ENCODE peak calls at places on chromosomes 16 and 17, in five cellular contexts. One of them, this sample, is unnamed.
A peak's percentile ranks its signal among the peaks of the same experiment; 100 is the strongest.

GRCh38 chr17:21161498-21162393 is 35.0 kb downstream of the DHRS7B start:
- DNase-seq in hepatic stellate cell: peak; percentile 50
- DNase-seq in HL-60: no peak
- DNase-seq in GM04504: peak; percentile 89
- DNase-seq in T follicular helper cell: no peak
- DNase-seq in this sample: no peak

GRCh38 chr17:78888911-78889496 is 14.0 kb downstream of the CEP295NL start:
- DNase-seq in hepatic stellate cell: no peak
- DNase-seq in HL-60: no peak
- DNase-seq in GM04504: no peak
- DNase-seq in T follicular helper cell: no peak
- DNase-seq in this sample: no peak

GRCh38 chr17:83199500-83200201 is 120.2 kb downstream of the METRNL start:
- DNase-seq in hepatic stellate cell: no peak
- DNase-seq in HL-60: peak; percentile 76
- DNase-seq in GM04504: no peak
- DNase-seq in T follicular helper cell: no peak
- DNase-seq in this sample: no peak

GRCh38 chr16:86975445-86975844 is 341.7 kb downstream of the C16orf95 start:
- DNase-seq in hepatic stellate cell: peak; percentile 85
- DNase-seq in HL-60: no peak
- DNase-seq in GM04504: no peak
- DNase-seq in T follicular helper cell: no peak
- DNase-seq in this sample: no peak

GRCh38 chr16:3966681-3967080 is 86.2 kb upstream of the CREBBP start:
- DNase-seq in hepatic stellate cell: no peak
- DNase-seq in HL-60: no peak
- DNase-seq in GM04504: no peak
- DNase-seq in T follicular helper cell: no peak
- DNase-seq in this sample: no peak

GRCh38 chr17:81518785-81519283 is 6.2 kb upstream of the ACTG1 start:
- DNase-seq in hepatic stellate cell: no peak
- DNase-seq in HL-60: no peak
- DNase-seq in GM04504: no peak
- DNase-seq in T follicular helper cell: no peak
- DNase-seq in this sample: no peak

GRCh38 chr17:69654981-69655581 is 240.6 kb downstream of the MAP2K6 start:
- DNase-seq in hepatic stellate cell: peak; percentile 63
- DNase-seq in HL-60: no peak
- DNase-seq in GM04504: peak; percentile 55
- DNase-seq in T follicular helper cell: no peak
- DNase-seq in this sample: no peak

GRCh38 chr17:1170739-1171138 is 9.0 kb downstream of the ABR start:
- DNase-seq in hepatic stellate cell: no peak
- DNase-seq in HL-60: no peak
- DNase-seq in GM04504: no peak
- DNase-seq in T follicular helper cell: no peak
- DNase-seq in this sample: no peak

GRCh38 chr16:23288726-23289512 is 13.2 kb upstream of the SCNN1B start:
- DNase-seq in hepatic stellate cell: no peak
- DNase-seq in HL-60: no peak
- DNase-seq in GM04504: no peak
- DNase-seq in T follicular helper cell: no peak
- DNase-seq in this sample: no peak

GRCh38 chr17:45301674-45302073 is 15.1 kb downstream of the MAP3K14 start:
- DNase-seq in hepatic stellate cell: no peak
- DNase-seq in HL-60: no peak
- DNase-seq in GM04504: no peak
- DNase-seq in T follicular helper cell: no peak
- DNase-seq in this sample: no peak

GRCh38 chr17:80432350-80432955 is 17.5 kb downstream of the ENDOV start:
- DNase-seq in hepatic stellate cell: no peak
- DNase-seq in HL-60: no peak
- DNase-seq in GM04504: no peak
- DNase-seq in T follicular helper cell: no peak
- DNase-seq in this sample: no peak

GRCh38 chr17:36999475-36999874 is 50.7 kb downstream of the AATF start:
- DNase-seq in hepatic stellate cell: no peak
- DNase-seq in HL-60: peak; percentile 57
- DNase-seq in GM04504: no peak
- DNase-seq in T follicular helper cell: no peak
- DNase-seq in this sample: no peak

GRCh38 chr17:59004338-59005111 is 102.2 kb downstream of the TRIM37 start:
- DNase-seq in hepatic stellate cell: peak; percentile 28
- DNase-seq in HL-60: peak; percentile 27
- DNase-seq in GM04504: peak; percentile 25
- DNase-seq in T follicular helper cell: peak; percentile 52
- DNase-seq in this sample: peak; percentile 60

GRCh38 chr17:75124041-75124818 is 7.3 kb downstream of the NT5C start:
- DNase-seq in hepatic stellate cell: peak; percentile 9
- DNase-seq in HL-60: no peak
- DNase-seq in GM04504: no peak
- DNase-seq in T follicular helper cell: no peak
- DNase-seq in this sample: no peak

GRCh38 chr16:21626659-21627277 is 25.6 kb downstream of the IGSF6 start:
- DNase-seq in hepatic stellate cell: peak; percentile 79
- DNase-seq in HL-60: peak; percentile 98
- DNase-seq in GM04504: peak; percentile 94
- DNase-seq in T follicular helper cell: no peak
- DNase-seq in this sample: no peak

GRCh38 chr17:34610038-34610437 is 30.7 kb downstream of the TMEM132E start:
- DNase-seq in hepatic stellate cell: no peak
- DNase-seq in HL-60: no peak
- DNase-seq in GM04504: no peak
- DNase-seq in T follicular helper cell: no peak
- DNase-seq in this sample: no peak

GRCh38 chr16:55678061-55678935 is 22.5 kb downstream of the SLC6A2 start:
- DNase-seq in hepatic stellate cell: no peak
- DNase-seq in HL-60: no peak
- DNase-seq in GM04504: no peak
- DNase-seq in T follicular helper cell: no peak
- DNase-seq in this sample: no peak

GRCh38 chr17:54950116-54950515 is 18.3 kb downstream of the COX11 start:
- DNase-seq in hepatic stellate cell: no peak
- DNase-seq in HL-60: no peak
- DNase-seq in GM04504: no peak
- DNase-seq in T follicular helper cell: no peak
- DNase-seq in this sample: no peak

GRCh38 chr17:46832945-46833839 is 14.7 kb upstream of the WNT3 start:
- DNase-seq in hepatic stellate cell: peak; percentile 61
- DNase-seq in HL-60: no peak
- DNase-seq in GM04504: peak; percentile 45
- DNase-seq in T follicular helper cell: no peak
- DNase-seq in this sample: no peak

GRCh38 chr16:47644166-47644565 is 183.0 kb downstream of the PHKB start:
- DNase-seq in hepatic stellate cell: peak; percentile 35
- DNase-seq in HL-60: no peak
- DNase-seq in GM04504: peak; percentile 32
- DNase-seq in T follicular helper cell: no peak
- DNase-seq in this sample: no peak

GRCh38 chr17:32445075-32445427 is 741 bp downstream of the PSMD11 start:
- DNase-seq in hepatic stellate cell: peak; percentile 56
- DNase-seq in HL-60: peak; percentile 15
- DNase-seq in GM04504: peak; percentile 30
- DNase-seq in T follicular helper cell: peak; percentile 17
- DNase-seq in this sample: no peak

GRCh38 chr17:79482719-79483118 is 128.1 kb downstream of the RBFOX3 start:
- DNase-seq in hepatic stellate cell: no peak
- DNase-seq in HL-60: no peak
- DNase-seq in GM04504: no peak
- DNase-seq in T follicular helper cell: no peak
- DNase-seq in this sample: no peak

GRCh38 chr17:61015966-61016365 is 338.3 kb downstream of the BCAS3 start:
- DNase-seq in hepatic stellate cell: no peak
- DNase-seq in HL-60: no peak
- DNase-seq in GM04504: no peak
- DNase-seq in T follicular helper cell: no peak
- DNase-seq in this sample: no peak